ENCODE peak calls at places on chromosomes 6 and 20, in six cellular contexts. T is mesendoderm; G is activated CD4-positive, alpha-beta memory T cell treated with anti-CD3 and anti-CD28 coated beads for 36 hours; Q is MCF 10A; U is esophagus squamous epithelium; K is EH. N is an unnamed sample.
A peak's percentile ranks its signal among the peaks of the same experiment; 100 is the strongest.

GRCh38 chr20:23248524-23248923 is 102.1 kb upstream of the NXT1 start:
- DNase-seq in U (no peak), K (no peak), Q (no peak), G (no peak), T (no peak), N (peak; percentile 45)

GRCh38 chr20:16571333-16571732 is 1.9 kb downstream of the KIF16B start:
- DNase-seq in Q (no peak), G (no peak), T (no peak), K (no peak), U (no peak), N (no peak)

GRCh38 chr6:30965140-30965601 is 18.3 kb upstream of the MUC21 start:
- DNase-seq in U (no peak), K (no peak), G (no peak), T (no peak), Q (no peak), N (no peak)

GRCh38 chr6:90401933-90402830 is 105.5 kb upstream of the BACH2 start:
- DNase-seq in K (no peak), U (no peak), G (peak; percentile 74), T (peak; percentile 37), Q (no peak), N (no peak)

GRCh38 chr6:130147151-130147550 is 75.6 kb downstream of the SAMD3 start:
- DNase-seq in G (no peak), Q (no peak), T (no peak), U (no peak), K (no peak), N (no peak)

GRCh38 chr6:169957351-169957963 is 206.0 kb downstream of the ERMARD start:
- DNase-seq in Q (no peak), U (no peak), T (no peak), G (no peak), K (no peak), N (no peak)

GRCh38 chr6:24874776-24875175 is 61.0 kb downstream of the RIPOR2 start:
- DNase-seq in T (no peak), K (no peak), Q (no peak), G (no peak), U (no peak), N (no peak)

GRCh38 chr6:13378669-13379590 is 50.6 kb upstream of the TBC1D7 start:
- DNase-seq in G (no peak), K (no peak), Q (peak; percentile 35), U (no peak), T (peak; percentile 51), N (peak; percentile 99)

GRCh38 chr20:17481661-17482060 is 49.5 kb downstream of the BFSP1 start:
- DNase-seq in U (no peak), Q (no peak), T (no peak), K (no peak), G (no peak), N (no peak)

GRCh38 chr6:37860226-37860839 is 40.8 kb downstream of the ZFAND3 start:
- DNase-seq in Q (peak; percentile 64), K (peak; percentile 64), U (no peak), G (no peak), T (peak; percentile 55), N (peak; percentile 67)

GRCh38 chr6:111680013-111680712 is 74.5 kb upstream of the TRAF3IP2 start:
- DNase-seq in G (no peak), K (no peak), Q (no peak), U (no peak), T (no peak), N (no peak)

GRCh38 chr6:23735151-23735550 is 390.9 kb upstream of the NRSN1 start:
- DNase-seq in Q (peak; percentile 41), K (no peak), T (no peak), G (no peak), U (no peak), N (peak; percentile 24)

GRCh38 chr20:44979090-44979621 is 12.8 kb downstream of the STK4 start:
- DNase-seq in U (no peak), G (peak; percentile 77), T (no peak), K (peak; percentile 54), Q (no peak), N (no peak)

GRCh38 chr20:63858393-63859165 is 2.7 kb upstream of the ABHD16B start:
- DNase-seq in K (peak; percentile 22), U (no peak), Q (no peak), G (no peak), T (peak; percentile 86), N (peak; percentile 38)

GRCh38 chr6:157233686-157234085 is 89.6 kb downstream of the TMEM242 start:
- DNase-seq in U (no peak), K (no peak), G (no peak), T (no peak), Q (no peak), N (no peak)

GRCh38 chr20:64224344-64225165 is 31.0 kb upstream of the PCMTD2 start:
- DNase-seq in Q (no peak), G (peak; percentile 32), K (peak; percentile 94), T (no peak), U (no peak), N (no peak)

GRCh38 chr6:6538301-6538700 is 50.2 kb upstream of the LY86 start:
- DNase-seq in Q (no peak), G (no peak), U (no peak), T (no peak), K (no peak), N (no peak)

GRCh38 chr6:120648713-120649112 is 685.6 kb downstream of the TBC1D32 start:
- DNase-seq in Q (peak; percentile 35), T (no peak), K (no peak), U (no peak), G (no peak), N (no peak)

GRCh38 chr20:62668441-62669027 is 26.2 kb downstream of the SLCO4A1 start:
- DNase-seq in U (no peak), T (peak; percentile 77), G (peak; percentile 45), K (peak; percentile 81), Q (peak; percentile 73), N (peak; percentile 68)

GRCh38 chr6:82963527-82963926 is 102.1 kb downstream of the UBE3D start:
- DNase-seq in Q (no peak), U (no peak), T (peak; percentile 11), G (no peak), K (no peak), N (no peak)

GRCh38 chr6:125229080-125229479 is 72.7 kb downstream of the HDDC2 start:
- DNase-seq in Q (no peak), K (no peak), U (no peak), G (no peak), T (no peak), N (no peak)

GRCh38 chr6:29005183-29005885 is at the start of gene ZNF311:
- DNase-seq in K (peak; percentile 62), Q (peak; percentile 79), U (no peak), G (peak; percentile 60), T (peak; percentile 74), N (peak; percentile 73)

GRCh38 chr6:145148392-145149175 is 586.7 kb downstream of the EPM2A start:
- DNase-seq in T (peak; percentile 46), G (no peak), Q (peak; percentile 94), K (peak; percentile 89), U (no peak), N (peak; percentile 84)

GRCh38 chr20:36825374-36826104 is 50.4 kb upstream of the TLDC2 start:
- DNase-seq in U (no peak), Q (no peak), G (no peak), T (no peak), K (no peak), N (peak; percentile 70)

GRCh38 chr20:50210066-50210619 is 19.5 kb downstream of the CEBPB start:
- DNase-seq in Q (no peak), K (no peak), U (no peak), T (no peak), G (no peak), N (no peak)

GRCh38 chr6:151128764-151129370 is 110.9 kb upstream of the AKAP12 start:
- DNase-seq in Q (no peak), U (no peak), G (no peak), K (no peak), T (peak; percentile 72), N (no peak)

GRCh38 chr20:25136643-25137559 is 55.0 kb upstream of the VSX1 start:
- DNase-seq in G (no peak), U (no peak), K (peak; percentile 97), T (peak; percentile 39), Q (peak; percentile 87), N (no peak)

GRCh38 chr20:20360464-20360863 is 7.4 kb upstream of the INSM1 start:
- DNase-seq in G (peak; percentile 59), K (peak; percentile 64), Q (peak; percentile 70), U (no peak), T (peak; percentile 73), N (peak; percentile 86)

GRCh38 chr6:27505209-27506027 is 32.5 kb upstream of the ZNF184 start:
- DNase-seq in T (peak; percentile 97), Q (peak; percentile 73), K (peak; percentile 43), G (peak; percentile 78), U (no peak), N (peak; percentile 96)

GRCh38 chr20:32975698-32976674 is 28.2 kb downstream of the SUN5 start:
- DNase-seq in U (no peak), K (peak; percentile 14), Q (no peak), G (peak; percentile 7), T (peak; percentile 92), N (no peak)

GRCh38 chr6:43667245-43668150 is 20.1 kb downstream of the MRPS18A start:
- DNase-seq in Q (peak; percentile 81), K (peak; percentile 73), U (no peak), T (peak; percentile 80), G (peak; percentile 87), N (peak; percentile 87)

GRCh38 chr6:116971959-116972358 is 94.9 kb downstream of the RFX6 start:
- DNase-seq in U (no peak), T (peak; percentile 60), Q (peak; percentile 76), K (peak; percentile 54), G (peak; percentile 10), N (peak; percentile 40)

GRCh38 chr6:155213611-155214372 is 50.0 kb upstream of the CLDN20 start:
- DNase-seq in T (no peak), G (no peak), U (no peak), Q (no peak), K (no peak), N (no peak)

GRCh38 chr20:19735446-19735845 is 22.6 kb upstream of the RIN2 start:
- DNase-seq in T (peak; percentile 73), G (peak; percentile 70), Q (peak; percentile 96), U (no peak), K (peak; percentile 85), N (peak; percentile 87)

GRCh38 chr6:142412241-142412640 is 110.4 kb downstream of the ADGRG6 start:
- DNase-seq in G (no peak), U (no peak), Q (no peak), T (peak; percentile 12), K (no peak), N (peak; percentile 76)

GRCh38 chr6:104689551-104690205 is 170.0 kb downstream of the HACE1 start:
- DNase-seq in Q (no peak), G (no peak), K (peak; percentile 81), U (no peak), T (peak; percentile 99), N (no peak)

GRCh38 chr6:82371799-82372508 is 8.3 kb downstream of the TPBG start:
- DNase-seq in Q (no peak), G (no peak), U (no peak), K (peak; percentile 66), T (no peak), N (peak; percentile 16)